ENCODE peak calls at places on chromosomes 12 and 14, in nine cellular contexts. K, R, D, G, C, X, J, P and U are unnamed samples.

GRCh38 chr12:15540025-15540424 is 217.7 kb downstream of the PTPRO start:
- DNase-seq in K (no peak), R (no peak), D (no peak), G (peak; percentile 21), C (no peak), X (no peak), J (no peak), P (no peak), U (no peak)

GRCh38 chr12:97127061-97127460 is 220.0 kb downstream of the NEDD1 start:
- DNase-seq in K (no peak), R (no peak), D (no peak), G (no peak), C (no peak), X (no peak), J (no peak), P (peak; percentile 85), U (no peak)

GRCh38 chr14:87233266-87233665 is 759.7 kb downstream of the GALC start:
- DNase-seq in K (peak; percentile 46), R (peak; percentile 13), D (peak; percentile 16), G (no peak), C (no peak), X (no peak), J (no peak), P (no peak), U (no peak)

GRCh38 chr14:73774244-73774575 is 60.0 kb upstream of the PNMA1 start:
- DNase-seq in K (no peak), R (no peak), D (no peak), G (no peak), C (no peak), X (no peak), J (no peak), P (no peak), U (no peak)

GRCh38 chr14:51792819-51793218 is 67.6 kb upstream of the GNG2 start:
- DNase-seq in K (no peak), R (no peak), D (no peak), G (peak; percentile 50), C (no peak), X (no peak), J (no peak), P (no peak), U (no peak)

GRCh38 chr12:127595506-127595905 is 671.5 kb upstream of the TMEM132C start:
- DNase-seq in K (no peak), R (no peak), D (no peak), G (no peak), C (no peak), X (no peak), J (no peak), P (no peak), U (no peak)

GRCh38 chr12:106645465-106646330 is 62.9 kb downstream of the RFX4 start:
- DNase-seq in K (no peak), R (no peak), D (no peak), G (no peak), C (no peak), X (no peak), J (no peak), P (no peak), U (no peak)

GRCh38 chr14:56992332-56992820 is 182.1 kb upstream of the OTX2 start:
- DNase-seq in K (no peak), R (no peak), D (no peak), G (no peak), C (no peak), X (no peak), J (no peak), P (no peak), U (no peak)

GRCh38 chr12:122888232-122888752 is 7.6 kb downstream of the VPS37B start:
- DNase-seq in K (peak; percentile 100), R (peak; percentile 82), D (peak; percentile 74), G (peak; percentile 56), C (peak; percentile 90), X (peak; percentile 81), J (peak; percentile 85), P (peak; percentile 26), U (peak; percentile 86)

GRCh38 chr14:105058521-105059034 is 6.7 kb downstream of the GPR132 start:
- DNase-seq in K (no peak), R (no peak), D (no peak), G (no peak), C (no peak), X (no peak), J (no peak), P (no peak), U (no peak)

GRCh38 chr12:6280053-6280469 is 30.4 kb upstream of the PLEKHG6 start:
- DNase-seq in K (peak; percentile 95), R (peak; percentile 78), D (no peak), G (peak; percentile 94), C (peak; percentile 95), X (peak; percentile 85), J (peak; percentile 73), P (no peak), U (peak; percentile 99)

GRCh38 chr12:132600048-132601032 is 10.0 kb downstream of the LRCOL1 start:
- DNase-seq in K (peak; percentile 53), R (no peak), D (no peak), G (peak; percentile 83), C (peak; percentile 76), X (peak; percentile 23), J (peak; percentile 85), P (peak; percentile 89), U (peak; percentile 48)

GRCh38 chr12:41681898-41682297 is 462.8 kb downstream of the GXYLT1 start:
- DNase-seq in K (no peak), R (no peak), D (no peak), G (no peak), C (peak; percentile 65), X (no peak), J (no peak), P (no peak), U (no peak)

GRCh38 chr12:45572114-45572513 is 157.4 kb upstream of the ARID2 start:
- DNase-seq in K (no peak), R (no peak), D (no peak), G (no peak), C (no peak), X (no peak), J (no peak), P (no peak), U (peak; percentile 88)

GRCh38 chr14:99995700-99996356 is 69.4 kb upstream of the EVL start:
- DNase-seq in K (peak; percentile 49), R (peak; percentile 17), D (peak; percentile 64), G (peak; percentile 69), C (peak; percentile 77), X (peak; percentile 54), J (peak; percentile 65), P (peak; percentile 76), U (no peak)

GRCh38 chr12:39417916-39418315 is 25.0 kb downstream of the KIF21A start:
- DNase-seq in K (no peak), R (no peak), D (no peak), G (no peak), C (no peak), X (no peak), J (no peak), P (no peak), U (no peak)

GRCh38 chr14:60639677-60640076 is 9.6 kb downstream of the SIX1 start:
- DNase-seq in K (no peak), R (no peak), D (no peak), G (no peak), C (no peak), X (no peak), J (no peak), P (no peak), U (no peak)
- TF ChIP-seq EZH2 in K (no peak), R (no peak), D (no peak), G (no peak), C (no peak), X (no peak), J (no peak), P (no peak), U (no peak)

GRCh38 chr14:103271189-103271588 is 62.8 kb upstream of the EIF5 start:
- DNase-seq in K (no peak), R (no peak), D (no peak), G (no peak), C (no peak), X (no peak), J (no peak), P (no peak), U (no peak)

GRCh38 chr14:103273847-103274615 is 60.0 kb upstream of the EIF5 start:
- DNase-seq in K (no peak), R (no peak), D (no peak), G (no peak), C (no peak), X (no peak), J (no peak), P (no peak), U (no peak)

GRCh38 chr14:103275000-103275399 is 59.0 kb upstream of the EIF5 start:
- DNase-seq in K (no peak), R (no peak), D (no peak), G (no peak), C (no peak), X (no peak), J (no peak), P (no peak), U (no peak)

GRCh38 chr14:103273145-103273846 is 60.7 kb upstream of the EIF5 start:
- DNase-seq in K (no peak), R (no peak), D (no peak), G (peak; percentile 23), C (no peak), X (no peak), J (no peak), P (no peak), U (no peak)
- TF ChIP-seq EZH2 in K (no peak), R (peak; percentile 67), D (no peak), G (no peak), C (no peak), X (no peak), J (no peak), P (no peak), U (no peak)

GRCh38 chr12:120421701-120422100 is 16.2 kb upstream of the COX6A1 start:
- DNase-seq in K (no peak), R (no peak), D (no peak), G (no peak), C (no peak), X (no peak), J (no peak), P (peak; percentile 57), U (no peak)
- TF ChIP-seq EZH2 in K (no peak), R (no peak), D (no peak), G (no peak), C (no peak), X (no peak), J (no peak), P (no peak), U (no peak)

GRCh38 chr14:77502109-77502782 is 3.6 kb upstream of the ISM2 start:
- DNase-seq in K (no peak), R (no peak), D (no peak), G (no peak), C (no peak), X (no peak), J (no peak), P (no peak), U (no peak)

GRCh38 chr14:77503138-77503537 is 4.5 kb upstream of the ISM2 start:
- DNase-seq in K (no peak), R (no peak), D (no peak), G (no peak), C (no peak), X (no peak), J (no peak), P (no peak), U (no peak)

GRCh38 chr14:77498120-77498979 is at the start of gene ISM2:
- DNase-seq in K (peak; percentile 34), R (no peak), D (peak; percentile 16), G (peak; percentile 75), C (peak; percentile 44), X (no peak), J (peak; percentile 69), P (peak; percentile 80), U (peak; percentile 56)

GRCh38 chr14:77495354-77495753 is 3.3 kb downstream of the ISM2 start:
- DNase-seq in K (no peak), R (no peak), D (no peak), G (no peak), C (no peak), X (no peak), J (no peak), P (no peak), U (no peak)

GRCh38 chr14:77498984-77499527 is 440 bp upstream of the ISM2 start:
- DNase-seq in K (no peak), R (no peak), D (no peak), G (peak; percentile 32), C (no peak), X (no peak), J (no peak), P (peak; percentile 76), U (no peak)
- TF ChIP-seq EZH2 in K (no peak), R (peak; percentile 60), D (no peak), G (no peak), C (no peak), X (no peak), J (peak; percentile 70), P (peak; percentile 93), U (no peak)